ENCODE peak calls at places on chromosomes 2 and 18, in nine cellular contexts. E is NCI-H1092 treated with DMSO at 0.1 percent for 48 hours; L is HTR-8/SVneo; K is ureter; X is left cardiac atrium; U is NCI-H510A treated with DMSO at 0.1 percent for 48 hours; I is T-helper 2 cell; Z is activated naive CD4-positive, alpha-beta T cell; T is central memory CD4-positive, alpha-beta T cell. V is an unnamed sample.

GRCh38 chr18:27605107-27605834 is 420.2 kb upstream of the CHST9 start:
- DNase-seq in E (peak), L (peak), K (peak), X (peak), U (peak), I (no peak), Z (no peak), T (no peak), V (peak)

GRCh38 chr18:14768241-14768640 is 20.3 kb downstream of the ANKRD30B start:
- DNase-seq in E (no peak), L (no peak), K (no peak), X (no peak), U (no peak), I (no peak), Z (no peak), T (no peak), V (no peak)

GRCh38 chr2:211055438-211055837 is 499.0 kb downstream of the CPS1 start:
- DNase-seq in E (no peak), L (peak), K (no peak), X (no peak), U (no peak), I (no peak), Z (no peak), T (no peak), V (no peak)

GRCh38 chr2:108324531-108325256 is 36.0 kb downstream of the SULT1C2 start:
- DNase-seq in E (no peak), L (no peak), K (no peak), X (no peak), U (no peak), I (no peak), Z (no peak), T (no peak), V (no peak)

GRCh38 chr2:205731521-205731965 is 49.2 kb downstream of the NRP2 start:
- DNase-seq in E (no peak), L (no peak), K (no peak), X (no peak), U (no peak), I (no peak), Z (no peak), T (no peak), V (no peak)

GRCh38 chr2:134436706-134437105 is 182.8 kb downstream of the MGAT5 start:
- DNase-seq in E (no peak), L (no peak), K (no peak), X (no peak), U (no peak), I (no peak), Z (no peak), T (no peak), V (no peak)

GRCh38 chr2:109689182-109689935 is 75.2 kb downstream of the SOWAHC start:
- DNase-seq in E (no peak), L (no peak), K (no peak), X (no peak), U (no peak), I (no peak), Z (no peak), T (no peak), V (no peak)

GRCh38 chr2:160968183-160968582 is 192.0 kb upstream of the TANK start:
- DNase-seq in E (no peak), L (no peak), K (no peak), X (no peak), U (no peak), I (no peak), Z (no peak), T (no peak), V (no peak)

GRCh38 chr2:107984667-107985066 is 1.7 kb upstream of the SLC5A7 start:
- DNase-seq in E (peak), L (no peak), K (no peak), X (no peak), U (no peak), I (no peak), Z (no peak), T (no peak), V (no peak)

GRCh38 chr2:240433973-240434727 is 1.3 kb upstream of the GPC1 start:
- DNase-seq in E (no peak), L (peak), K (peak), X (peak), U (no peak), I (no peak), Z (no peak), T (no peak), V (no peak)

GRCh38 chr2:205367536-205367935 is 314.8 kb upstream of the NRP2 start:
- DNase-seq in E (no peak), L (no peak), K (no peak), X (no peak), U (no peak), I (no peak), Z (no peak), T (no peak), V (no peak)

GRCh38 chr2:62529758-62530157 is 23.8 kb upstream of the TMEM17 start:
- DNase-seq in E (peak), L (no peak), K (no peak), X (no peak), U (no peak), I (no peak), Z (no peak), T (no peak), V (no peak)

GRCh38 chr2:37857485-37858196 is 67.4 kb upstream of the RMDN2 start:
- DNase-seq in E (no peak), L (no peak), K (no peak), X (no peak), U (no peak), I (no peak), Z (no peak), T (no peak), V (no peak)

GRCh38 chr18:44835555-44836156 is 155.0 kb downstream of the SETBP1 start:
- DNase-seq in E (no peak), L (no peak), K (no peak), X (no peak), U (no peak), I (no peak), Z (no peak), T (no peak), V (no peak)

GRCh38 chr2:39989888-39990287 is 210.8 kb upstream of the THUMPD2 start:
- DNase-seq in E (no peak), L (no peak), K (no peak), X (no peak), U (no peak), I (no peak), Z (no peak), T (no peak), V (no peak)

GRCh38 chr2:8661736-8662135 is 20.1 kb upstream of the ID2 start:
- DNase-seq in E (no peak), L (no peak), K (no peak), X (peak), U (no peak), I (no peak), Z (no peak), T (no peak), V (no peak)

GRCh38 chr2:10610213-10610892 is 79.4 kb downstream of the NOL10 start:
- DNase-seq in E (no peak), L (no peak), K (no peak), X (no peak), U (no peak), I (no peak), Z (no peak), T (no peak), V (no peak)

GRCh38 chr2:190947139-190947538 is 66.5 kb downstream of the GLS start:
- DNase-seq in E (no peak), L (no peak), K (no peak), X (no peak), U (no peak), I (no peak), Z (no peak), T (no peak), V (no peak)

GRCh38 chr2:6931753-6932152 is 14.5 kb downstream of the RNF144A start:
- DNase-seq in E (no peak), L (no peak), K (no peak), X (no peak), U (no peak), I (no peak), Z (no peak), T (no peak), V (peak)

GRCh38 chr18:79510046-79510685 is 114.4 kb downstream of the NFATC1 start:
- DNase-seq in E (no peak), L (no peak), K (peak), X (no peak), U (no peak), I (no peak), Z (no peak), T (no peak), V (no peak)

GRCh38 chr2:53452957-53453748 is 314.5 kb upstream of the CHAC2 start:
- DNase-seq in E (no peak), L (no peak), K (no peak), X (no peak), U (no peak), I (no peak), Z (no peak), T (no peak), V (no peak)

GRCh38 chr2:126953483-126953882 is 54.8 kb downstream of the TEX51 start:
- DNase-seq in E (no peak), L (no peak), K (no peak), X (no peak), U (no peak), I (no peak), Z (no peak), T (no peak), V (no peak)

GRCh38 chr2:120237491-120237902 is 14.3 kb upstream of the TMEM185B start:
- DNase-seq in E (no peak), L (peak), K (no peak), X (no peak), U (no peak), I (no peak), Z (no peak), T (no peak), V (no peak)

GRCh38 chr2:132651115-132652099 is 18.6 kb downstream of the LYPD1 start:
- DNase-seq in E (no peak), L (peak), K (no peak), X (no peak), U (peak), I (no peak), Z (no peak), T (no peak), V (peak)

GRCh38 chr18:28682912-28683311 is 506.0 kb upstream of the CDH2 start:
- DNase-seq in E (no peak), L (no peak), K (no peak), X (no peak), U (no peak), I (no peak), Z (no peak), T (no peak), V (no peak)

GRCh38 chr18:46335551-46336059 is 231.4 kb downstream of the HAUS1 start:
- DNase-seq in E (peak), L (no peak), K (no peak), X (no peak), U (peak), I (no peak), Z (no peak), T (no peak), V (no peak)

GRCh38 chr2:33051586-33052385 is 105.0 kb downstream of the LTBP1 start:
- DNase-seq in E (no peak), L (no peak), K (no peak), X (peak), U (no peak), I (no peak), Z (no peak), T (no peak), V (no peak)